ENCODE peak calls at places on chromosomes 4 and X, in five cellular contexts. One of them, this sample, is unnamed.

GRCh38 chrX:39850630-39851152 is 247.1 kb downstream of the BCOR start:
- DNase-seq in naive thymus-derived CD8-positive, alpha-beta T cell: no peak
- DNase-seq in activated CD8-positive, alpha-beta T cell treated with anti-CD3 and anti-CD28 coated beads for 36 hours: peak; percentile 71
- DNase-seq in HT1080: peak; percentile 20
- DNase-seq in GM12891: no peak
- DNase-seq in this sample: no peak

GRCh38 chr4:39998659-39999345 is 21.1 kb upstream of the PDS5A start:
- DNase-seq in naive thymus-derived CD8-positive, alpha-beta T cell: no peak
- DNase-seq in activated CD8-positive, alpha-beta T cell treated with anti-CD3 and anti-CD28 coated beads for 36 hours: no peak
- DNase-seq in HT1080: no peak
- DNase-seq in GM12891: no peak
- DNase-seq in this sample: no peak

GRCh38 chrX:17375361-17375630 is 296 bp downstream of the NHS start:
- DNase-seq in naive thymus-derived CD8-positive, alpha-beta T cell: no peak
- DNase-seq in activated CD8-positive, alpha-beta T cell treated with anti-CD3 and anti-CD28 coated beads for 36 hours: no peak
- DNase-seq in HT1080: no peak
- DNase-seq in GM12891: no peak
- DNase-seq in this sample: peak; percentile 19

GRCh38 chr4:92996533-92996932 is 692.8 kb downstream of the GRID2 start:
- DNase-seq in naive thymus-derived CD8-positive, alpha-beta T cell: no peak
- DNase-seq in activated CD8-positive, alpha-beta T cell treated with anti-CD3 and anti-CD28 coated beads for 36 hours: no peak
- DNase-seq in HT1080: no peak
- DNase-seq in GM12891: no peak
- DNase-seq in this sample: no peak

GRCh38 chr4:600850-601515 is 24.4 kb upstream of the PDE6B start:
- DNase-seq in naive thymus-derived CD8-positive, alpha-beta T cell: no peak
- DNase-seq in activated CD8-positive, alpha-beta T cell treated with anti-CD3 and anti-CD28 coated beads for 36 hours: peak; percentile 71
- DNase-seq in HT1080: no peak
- DNase-seq in GM12891: no peak
- DNase-seq in this sample: no peak

GRCh38 chr4:67542076-67542475 is 3.2 kb downstream of the CENPC start:
- DNase-seq in naive thymus-derived CD8-positive, alpha-beta T cell: no peak
- DNase-seq in activated CD8-positive, alpha-beta T cell treated with anti-CD3 and anti-CD28 coated beads for 36 hours: no peak
- DNase-seq in HT1080: no peak
- DNase-seq in GM12891: no peak
- DNase-seq in this sample: no peak

GRCh38 chr4:151541438-151542071 is 132.6 kb downstream of the FHIP1A start:
- DNase-seq in naive thymus-derived CD8-positive, alpha-beta T cell: no peak
- DNase-seq in activated CD8-positive, alpha-beta T cell treated with anti-CD3 and anti-CD28 coated beads for 36 hours: no peak
- DNase-seq in HT1080: peak; percentile 81
- DNase-seq in GM12891: no peak
- DNase-seq in this sample: no peak

GRCh38 chr4:163611784-163612445 is 117.4 kb downstream of the TMA16 start:
- DNase-seq in naive thymus-derived CD8-positive, alpha-beta T cell: no peak
- DNase-seq in activated CD8-positive, alpha-beta T cell treated with anti-CD3 and anti-CD28 coated beads for 36 hours: no peak
- DNase-seq in HT1080: no peak
- DNase-seq in GM12891: no peak
- DNase-seq in this sample: no peak

GRCh38 chr4:115763051-115763450 is 649.6 kb upstream of the NDST4 start:
- DNase-seq in naive thymus-derived CD8-positive, alpha-beta T cell: no peak
- DNase-seq in activated CD8-positive, alpha-beta T cell treated with anti-CD3 and anti-CD28 coated beads for 36 hours: no peak
- DNase-seq in HT1080: no peak
- DNase-seq in GM12891: no peak
- DNase-seq in this sample: no peak

GRCh38 chr4:6799091-6799490 is 16.6 kb downstream of the KIAA0232 start:
- DNase-seq in naive thymus-derived CD8-positive, alpha-beta T cell: no peak
- DNase-seq in activated CD8-positive, alpha-beta T cell treated with anti-CD3 and anti-CD28 coated beads for 36 hours: no peak
- DNase-seq in HT1080: no peak
- DNase-seq in GM12891: no peak
- DNase-seq in this sample: no peak

GRCh38 chr4:5839751-5840674 is 52.9 kb downstream of the CRMP1 start:
- DNase-seq in naive thymus-derived CD8-positive, alpha-beta T cell: no peak
- DNase-seq in activated CD8-positive, alpha-beta T cell treated with anti-CD3 and anti-CD28 coated beads for 36 hours: no peak
- DNase-seq in HT1080: no peak
- DNase-seq in GM12891: no peak
- DNase-seq in this sample: peak; percentile 26

GRCh38 chr4:187077749-187078148 is 354.1 kb upstream of the FAT1 start:
- DNase-seq in naive thymus-derived CD8-positive, alpha-beta T cell: no peak
- DNase-seq in activated CD8-positive, alpha-beta T cell treated with anti-CD3 and anti-CD28 coated beads for 36 hours: no peak
- DNase-seq in HT1080: no peak
- DNase-seq in GM12891: no peak
- DNase-seq in this sample: no peak

GRCh38 chr4:7462509-7462971 is 27.8 kb upstream of the PSAPL1 start:
- DNase-seq in naive thymus-derived CD8-positive, alpha-beta T cell: no peak
- DNase-seq in activated CD8-positive, alpha-beta T cell treated with anti-CD3 and anti-CD28 coated beads for 36 hours: no peak
- DNase-seq in HT1080: peak; percentile 14
- DNase-seq in GM12891: no peak
- DNase-seq in this sample: no peak

GRCh38 chr4:921830-922331 is 10.2 kb downstream of the GAK start:
- DNase-seq in naive thymus-derived CD8-positive, alpha-beta T cell: no peak
- DNase-seq in activated CD8-positive, alpha-beta T cell treated with anti-CD3 and anti-CD28 coated beads for 36 hours: peak; percentile 54
- DNase-seq in HT1080: no peak
- DNase-seq in GM12891: no peak
- DNase-seq in this sample: no peak

GRCh38 chr4:94758141-94758699 is 465 bp downstream of the BMPR1B start:
- DNase-seq in naive thymus-derived CD8-positive, alpha-beta T cell: no peak
- DNase-seq in activated CD8-positive, alpha-beta T cell treated with anti-CD3 and anti-CD28 coated beads for 36 hours: peak; percentile 5
- DNase-seq in HT1080: peak; percentile 37
- DNase-seq in GM12891: peak; percentile 15
- DNase-seq in this sample: peak; percentile 21

GRCh38 chrX:40440841-40441240 is 139.9 kb upstream of the ATP6AP2 start:
- DNase-seq in naive thymus-derived CD8-positive, alpha-beta T cell: no peak
- DNase-seq in activated CD8-positive, alpha-beta T cell treated with anti-CD3 and anti-CD28 coated beads for 36 hours: no peak
- DNase-seq in HT1080: no peak
- DNase-seq in GM12891: no peak
- DNase-seq in this sample: no peak

GRCh38 chrX:17967888-17968287 is 106.8 kb upstream of the RAI2 start:
- DNase-seq in naive thymus-derived CD8-positive, alpha-beta T cell: no peak
- DNase-seq in activated CD8-positive, alpha-beta T cell treated with anti-CD3 and anti-CD28 coated beads for 36 hours: no peak
- DNase-seq in HT1080: no peak
- DNase-seq in GM12891: no peak
- DNase-seq in this sample: no peak

GRCh38 chr4:65668201-65669007 is 1.9 kb downstream of the EPHA5 start:
- DNase-seq in naive thymus-derived CD8-positive, alpha-beta T cell: no peak
- DNase-seq in activated CD8-positive, alpha-beta T cell treated with anti-CD3 and anti-CD28 coated beads for 36 hours: no peak
- DNase-seq in HT1080: no peak
- DNase-seq in GM12891: no peak
- DNase-seq in this sample: no peak

GRCh38 chrX:21675931-21676330 is 17.8 kb upstream of the KLHL34 start:
- DNase-seq in naive thymus-derived CD8-positive, alpha-beta T cell: no peak
- DNase-seq in activated CD8-positive, alpha-beta T cell treated with anti-CD3 and anti-CD28 coated beads for 36 hours: no peak
- DNase-seq in HT1080: no peak
- DNase-seq in GM12891: no peak
- DNase-seq in this sample: no peak

GRCh38 chrX:132956421-132957210 is 1.8 kb downstream of the HS6ST2 start:
- DNase-seq in naive thymus-derived CD8-positive, alpha-beta T cell: no peak
- DNase-seq in activated CD8-positive, alpha-beta T cell treated with anti-CD3 and anti-CD28 coated beads for 36 hours: no peak
- DNase-seq in HT1080: no peak
- DNase-seq in GM12891: no peak
- DNase-seq in this sample: no peak

GRCh38 chr4:102713096-102713495 is 47.7 kb downstream of the MANBA start:
- DNase-seq in naive thymus-derived CD8-positive, alpha-beta T cell: no peak
- DNase-seq in activated CD8-positive, alpha-beta T cell treated with anti-CD3 and anti-CD28 coated beads for 36 hours: no peak
- DNase-seq in HT1080: no peak
- DNase-seq in GM12891: no peak
- DNase-seq in this sample: no peak

GRCh38 chrX:121754301-121754700 is 706.9 kb downstream of the GLUD2 start:
- DNase-seq in naive thymus-derived CD8-positive, alpha-beta T cell: no peak
- DNase-seq in activated CD8-positive, alpha-beta T cell treated with anti-CD3 and anti-CD28 coated beads for 36 hours: no peak
- DNase-seq in HT1080: no peak
- DNase-seq in GM12891: no peak
- DNase-seq in this sample: no peak

GRCh38 chr4:83484500-83485431 is at the start of gene ABRAXAS1:
- DNase-seq in naive thymus-derived CD8-positive, alpha-beta T cell: peak; percentile 95
- DNase-seq in activated CD8-positive, alpha-beta T cell treated with anti-CD3 and anti-CD28 coated beads for 36 hours: peak; percentile 95
- DNase-seq in HT1080: peak; percentile 93
- DNase-seq in GM12891: peak; percentile 93
- DNase-seq in this sample: peak; percentile 92

GRCh38 chr4:75432683-75433082 is 81.5 kb downstream of the RCHY1 start:
- DNase-seq in naive thymus-derived CD8-positive, alpha-beta T cell: no peak
- DNase-seq in activated CD8-positive, alpha-beta T cell treated with anti-CD3 and anti-CD28 coated beads for 36 hours: peak; percentile 9
- DNase-seq in HT1080: peak; percentile 37
- DNase-seq in GM12891: no peak
- DNase-seq in this sample: no peak

GRCh38 chr4:2138846-2139500 is 79.8 kb downstream of the NAT8L start:
- DNase-seq in naive thymus-derived CD8-positive, alpha-beta T cell: no peak
- DNase-seq in activated CD8-positive, alpha-beta T cell treated with anti-CD3 and anti-CD28 coated beads for 36 hours: no peak
- DNase-seq in HT1080: no peak
- DNase-seq in GM12891: no peak
- DNase-seq in this sample: no peak

GRCh38 chr4:54005475-54005874 is 58.9 kb downstream of the CHIC2 start:
- DNase-seq in naive thymus-derived CD8-positive, alpha-beta T cell: no peak
- DNase-seq in activated CD8-positive, alpha-beta T cell treated with anti-CD3 and anti-CD28 coated beads for 36 hours: no peak
- DNase-seq in HT1080: no peak
- DNase-seq in GM12891: no peak
- DNase-seq in this sample: no peak

GRCh38 chrX:13694359-13694758 is 5.4 kb downstream of the RAB9A start:
- DNase-seq in naive thymus-derived CD8-positive, alpha-beta T cell: no peak
- DNase-seq in activated CD8-positive, alpha-beta T cell treated with anti-CD3 and anti-CD28 coated beads for 36 hours: no peak
- DNase-seq in HT1080: no peak
- DNase-seq in GM12891: no peak
- DNase-seq in this sample: no peak